ENCODE peak calls at places on chromosomes 7 and 10, in five cellular contexts. X is body of pancreas, Y is GM12865, W is lower leg skin, Q is HFF-Myc. H is an unnamed sample.

GRCh38 chr10:111481271-111482073 is 404.6 kb downstream of the ADRA2A start:
- DNase-seq in X (no peak), Y (no peak), W (peak), Q (no peak), H (no peak)

GRCh38 chr10:32501906-32502305 is 56.0 kb downstream of the CCDC7 start:
- DNase-seq in X (no peak), Y (no peak), W (no peak), Q (no peak), H (no peak)

GRCh38 chr10:121639416-121639815 is 41.2 kb upstream of the FGFR2 start:
- DNase-seq in X (no peak), Y (no peak), W (no peak), Q (no peak), H (no peak)

GRCh38 chr10:796233-796632 is 106.8 kb upstream of the DIP2C start:
- DNase-seq in X (no peak), Y (no peak), W (no peak), Q (no peak), H (no peak)

GRCh38 chr10:6411424-6411823 is 168.7 kb downstream of the PRKCQ start:
- DNase-seq in X (no peak), Y (no peak), W (no peak), Q (no peak), H (no peak)

GRCh38 chr10:18400911-18401260 is 250.5 kb downstream of the NSUN6 start:
- DNase-seq in X (peak), Y (no peak), W (no peak), Q (no peak), H (no peak)

GRCh38 chr7:149210551-149210950 is 15.2 kb downstream of the ZNF282 start:
- DNase-seq in X (no peak), Y (no peak), W (no peak), Q (no peak), H (no peak)

GRCh38 chr7:70634610-70635068 is 497.3 kb upstream of the GALNT17 start:
- DNase-seq in X (no peak), Y (no peak), W (no peak), Q (peak), H (peak)

GRCh38 chr7:3439333-3440030 is 138.4 kb downstream of the SDK1 start:
- DNase-seq in X (no peak), Y (no peak), W (no peak), Q (peak), H (no peak)

GRCh38 chr7:97064972-97065587 is 40.4 kb upstream of the DLX5 start:
- DNase-seq in X (peak), Y (peak), W (no peak), Q (peak), H (peak)

GRCh38 chr10:62853710-62854109 is 37.5 kb upstream of the EGR2 start:
- DNase-seq in X (no peak), Y (peak), W (no peak), Q (no peak), H (no peak)

GRCh38 chr7:27107391-27107900 is 5.0 kb upstream of the HOXA2 start:
- DNase-seq in X (no peak), Y (no peak), W (no peak), Q (no peak), H (no peak)

GRCh38 chr7:27109533-27110162 is 7.2 kb upstream of the HOXA2 start:
- DNase-seq in X (no peak), Y (no peak), W (no peak), Q (no peak), H (no peak)

GRCh38 chr7:27106906-27107250 is 4.4 kb upstream of the HOXA2 start:
- DNase-seq in X (no peak), Y (no peak), W (no peak), Q (no peak), H (no peak)

GRCh38 chr7:27107901-27108381 is 5.5 kb upstream of the HOXA2 start:
- DNase-seq in X (no peak), Y (no peak), W (no peak), Q (no peak), H (no peak)

DNA sequence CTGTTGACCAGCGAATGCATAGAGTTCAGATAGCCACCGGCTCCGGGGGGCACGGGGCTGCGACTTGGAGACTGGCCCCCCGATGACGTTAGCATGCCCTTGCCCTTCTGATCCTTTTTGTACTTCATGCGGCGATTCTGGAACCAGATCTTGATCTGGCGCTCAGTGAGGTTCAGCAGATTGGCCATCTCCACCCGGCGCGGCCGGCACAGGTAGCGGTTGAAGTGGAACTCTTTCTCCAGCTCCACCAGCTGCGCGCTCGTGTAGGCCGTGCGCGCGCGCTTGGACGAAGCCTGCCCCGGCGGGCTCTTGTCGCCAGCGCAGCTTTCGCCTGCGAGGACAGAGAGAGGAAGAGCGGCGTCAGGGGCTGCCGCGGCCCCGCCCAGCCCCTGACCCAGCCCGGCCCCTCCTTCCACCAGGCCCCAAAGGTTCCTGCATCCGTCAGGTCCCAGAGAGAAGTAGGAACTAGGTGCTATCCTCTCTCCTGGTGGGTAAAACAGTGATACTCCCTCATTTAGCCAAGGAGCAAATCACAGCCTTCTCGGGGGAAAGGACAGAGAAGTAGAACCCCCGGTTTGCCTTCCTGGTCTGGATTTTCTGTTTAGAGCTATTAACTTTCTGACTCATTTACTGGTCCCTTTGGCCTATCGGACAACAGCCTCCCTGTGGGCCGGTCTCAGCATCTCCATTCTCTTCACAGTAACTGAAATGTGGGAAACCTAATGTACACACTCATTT is 6.1 kb upstream of the HOXA2 start:
- DNase-seq in X (no peak), Y (no peak), W (no peak), Q (no peak), H (no peak)
- H3K4me3 ChIP-seq in X (no peak), Y (no peak), W (no peak), Q (no peak), H (no peak)

DNA sequence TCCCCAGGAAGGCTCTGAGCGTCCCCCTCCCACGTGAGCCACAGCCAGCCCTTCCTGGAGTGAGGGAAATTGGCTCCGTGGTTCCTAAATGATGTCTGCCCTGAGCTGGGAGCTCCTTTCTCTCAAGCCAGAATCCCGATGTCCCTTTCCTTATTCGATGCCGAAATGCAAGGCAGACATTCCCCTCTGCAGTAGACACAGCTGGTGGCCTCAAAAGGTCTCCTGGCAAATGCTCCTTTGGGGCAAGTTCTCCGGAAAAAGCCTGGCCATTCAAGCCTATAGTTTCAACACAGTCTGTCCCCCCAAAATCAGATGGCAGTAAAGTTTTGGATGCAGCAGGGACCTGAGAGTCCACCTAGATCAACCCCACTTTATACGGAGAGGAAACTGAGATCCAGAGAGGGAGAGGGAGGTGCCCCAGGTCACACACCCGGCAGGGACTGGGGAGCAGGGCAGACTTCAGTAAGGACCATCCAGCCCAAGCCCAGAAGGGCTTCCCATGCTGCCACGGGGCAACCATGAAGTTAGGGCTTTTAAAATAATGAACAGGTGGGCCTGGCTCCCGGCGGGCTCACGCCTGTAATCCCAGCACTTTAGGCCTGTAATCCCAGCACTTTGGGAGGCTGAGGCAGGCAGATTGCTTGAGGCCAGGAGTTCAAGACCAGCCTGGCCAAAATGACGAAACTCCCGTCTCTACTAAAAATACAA is 98.7 kb downstream of the HIP1 start:
- DNase-seq in X (no peak), Y (no peak), W (no peak), Q (no peak), H (peak)
- H3K4me3 ChIP-seq in X (no peak), Y (peak), W (no peak), Q (peak), H (peak)

DNA sequence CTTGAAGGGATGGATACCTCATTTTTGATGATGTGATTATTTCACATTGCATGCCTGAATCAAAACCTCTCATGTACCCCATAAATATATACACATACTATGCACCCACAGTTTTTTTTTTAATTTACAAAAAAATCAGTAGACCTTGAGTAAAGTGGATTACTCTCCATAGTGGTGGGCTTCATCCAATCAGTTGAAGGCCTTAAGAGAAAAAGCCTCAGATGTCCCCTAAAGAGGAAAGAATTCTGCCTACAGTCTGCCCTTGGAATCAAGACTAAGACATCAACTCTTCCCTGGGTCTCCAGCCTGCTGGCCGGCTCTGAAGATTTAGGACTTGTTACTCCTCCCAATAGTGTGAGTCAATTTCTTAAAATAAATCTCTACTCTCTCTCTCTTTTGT is 1.1 kb downstream of the AZGP1 start:
- DNase-seq in X (no peak), Y (no peak), W (no peak), Q (no peak), H (no peak)
- H3K4me3 ChIP-seq in X (peak), Y (no peak), W (no peak), Q (no peak), H (no peak)

GRCh38 chr10:91887075-91887899 is 22.0 kb downstream of the FGFBP3 start:
- DNase-seq in X (peak), Y (no peak), W (no peak), Q (no peak), H (peak)
- H3K4me3 ChIP-seq in X (peak), Y (peak), W (peak), Q (peak), H (peak)